ENCODE peak calls at places on chromosomes 6 and 20, in ten cellular contexts. N, F, B, K, I, S, V, T, D and R are unnamed samples.

GRCh38 chr6:101386982-101387381 is 6.5 kb upstream of the GRIK2 start:
- DNase-seq in N (no peak), F (no peak), B (no peak), K (peak; percentile 18), I (no peak), S (no peak), V (no peak), T (no peak), D (no peak), R (no peak)

GRCh38 chr20:50918403-50918802 is 12.8 kb downstream of the ADNP start:
- DNase-seq in N (peak; percentile 48), F (no peak), B (no peak), K (no peak), I (no peak), S (no peak), V (no peak), T (no peak), D (no peak), R (no peak)

GRCh38 chr6:72647489-72647888 is 25.6 kb downstream of the KCNQ5 start:
- DNase-seq in N (no peak), F (no peak), B (no peak), K (no peak), I (no peak), S (no peak), V (no peak), T (no peak), D (no peak), R (no peak)

GRCh38 chr20:11366660-11367059 is 551.0 kb upstream of the BTBD3 start:
- DNase-seq in N (no peak), F (no peak), B (no peak), K (no peak), I (no peak), S (no peak), V (no peak), T (no peak), D (no peak), R (no peak)

GRCh38 chr20:49982346-49983122 is at the start of gene SNAI1:
- DNase-seq in N (peak; percentile 51), F (peak; percentile 73), B (peak; percentile 75), K (peak; percentile 98), I (peak; percentile 97), S (peak; percentile 77), V (peak; percentile 88), T (peak; percentile 60), D (no peak), R (peak; percentile 76)

GRCh38 chr20:21302645-21303060 is 478 bp upstream of the XRN2 start:
- DNase-seq in N (no peak), F (no peak), B (no peak), K (no peak), I (no peak), S (no peak), V (peak; percentile 11), T (no peak), D (no peak), R (peak; percentile 64)

GRCh38 chr6:135128268-135128914 is 52.7 kb upstream of the MYB start:
- DNase-seq in N (no peak), F (no peak), B (no peak), K (no peak), I (no peak), S (peak; percentile 55), V (peak; percentile 78), T (peak; percentile 17), D (no peak), R (no peak)

GRCh38 chr6:105384004-105384403 is 18.9 kb downstream of the PREP start:
- DNase-seq in N (no peak), F (no peak), B (no peak), K (no peak), I (no peak), S (no peak), V (no peak), T (no peak), D (no peak), R (no peak)

GRCh38 chr6:107711953-107712522 is 112.1 kb downstream of the SCML4 start:
- DNase-seq in N (no peak), F (no peak), B (no peak), K (no peak), I (no peak), S (no peak), V (no peak), T (no peak), D (no peak), R (no peak)

GRCh38 chr20:54128175-54128574 is 45.6 kb downstream of the CYP24A1 start:
- DNase-seq in N (no peak), F (no peak), B (no peak), K (no peak), I (no peak), S (no peak), V (no peak), T (no peak), D (no peak), R (no peak)

GRCh38 chr6:29426654-29427053 is 11.9 kb downstream of the OR12D1 start:
- DNase-seq in N (no peak), F (no peak), B (no peak), K (no peak), I (no peak), S (no peak), V (no peak), T (no peak), D (no peak), R (no peak)

GRCh38 chr20:24098886-24099285 is 110.3 kb upstream of the GGTLC1 start:
- DNase-seq in N (no peak), F (no peak), B (no peak), K (no peak), I (peak; percentile 53), S (no peak), V (no peak), T (no peak), D (no peak), R (no peak)

GRCh38 chr6:16514249-16514648 is 247.0 kb downstream of the ATXN1 start:
- DNase-seq in N (peak; percentile 33), F (peak; percentile 69), B (no peak), K (peak; percentile 64), I (peak; percentile 59), S (peak; percentile 26), V (peak; percentile 79), T (no peak), D (peak; percentile 39), R (no peak)

GRCh38 chr20:48846516-48847492 is 19.0 kb upstream of the PREX1 start:
- DNase-seq in N (no peak), F (peak; percentile 8), B (no peak), K (no peak), I (no peak), S (no peak), V (peak; percentile 26), T (no peak), D (no peak), R (no peak)

GRCh38 chr6:56671160-56671559 is 28.5 kb upstream of the DST start:
- DNase-seq in N (no peak), F (no peak), B (no peak), K (no peak), I (no peak), S (no peak), V (no peak), T (no peak), D (no peak), R (no peak)

GRCh38 chr6:105608711-105609374 is 206.0 kb upstream of the PREP start:
- DNase-seq in N (peak; percentile 49), F (no peak), B (no peak), K (peak; percentile 83), I (peak; percentile 52), S (no peak), V (no peak), T (no peak), D (peak; percentile 83), R (no peak)

GRCh38 chr6:160730911-160731310 is 28.9 kb downstream of the PLG start:
- DNase-seq in N (no peak), F (no peak), B (no peak), K (no peak), I (no peak), S (no peak), V (no peak), T (no peak), D (no peak), R (no peak)

GRCh38 chr6:41355952-41356351 is 20.5 kb downstream of the NCR2 start:
- DNase-seq in N (no peak), F (no peak), B (no peak), K (no peak), I (no peak), S (no peak), V (no peak), T (no peak), D (no peak), R (no peak)

GRCh38 chr6:28311139-28311823 is 24.7 kb downstream of the ZSCAN31 start:
- DNase-seq in N (no peak), F (no peak), B (no peak), K (no peak), I (no peak), S (no peak), V (no peak), T (no peak), D (no peak), R (no peak)

GRCh38 chr6:44397424-44398169 is 10.1 kb downstream of the CDC5L start:
- DNase-seq in N (no peak), F (no peak), B (no peak), K (no peak), I (no peak), S (no peak), V (no peak), T (no peak), D (no peak), R (no peak)

GRCh38 chr20:44618318-44618731 is 33.2 kb downstream of the ADA start:
- DNase-seq in N (no peak), F (no peak), B (no peak), K (no peak), I (no peak), S (no peak), V (peak; percentile 42), T (no peak), D (no peak), R (no peak)

GRCh38 chr6:50836231-50836630 is 17.6 kb downstream of the TFAP2B start:
- DNase-seq in N (no peak), F (no peak), B (no peak), K (no peak), I (no peak), S (no peak), V (no peak), T (no peak), D (no peak), R (no peak)

GRCh38 chr6:81166770-81167169 is 585.7 kb downstream of the TENT5A start:
- DNase-seq in N (peak; percentile 12), F (no peak), B (no peak), K (peak; percentile 58), I (no peak), S (no peak), V (no peak), T (no peak), D (peak; percentile 3), R (no peak)

GRCh38 chr6:132728616-132729015 is 14.8 kb upstream of the VNN1 start:
- DNase-seq in N (no peak), F (no peak), B (no peak), K (no peak), I (no peak), S (no peak), V (no peak), T (no peak), D (no peak), R (no peak)